ENCODE peak calls at places on chromosomes 1 and 21, in four cellular contexts. K is sigmoid colon, O is transverse colon, H is A549. X is an unnamed sample.

GRCh38 chr1:47837046-47837830 is 159.9 kb downstream of the TRABD2B start:
- DNase-seq in K (no peak), H (no peak), O (no peak), X (peak)

GRCh38 chr1:218259800-218260199 is 25.3 kb upstream of the RRP15 start:
- DNase-seq in K (no peak), H (peak), O (no peak), X (no peak)

GRCh38 chr1:30103708-30104107 is 619.7 kb downstream of the MATN1 start:
- DNase-seq in O (no peak), K (no peak), H (no peak), X (no peak)

GRCh38 chr1:64623750-64624445 is 121.0 kb upstream of the RAVER2 start:
- DNase-seq in O (no peak), H (peak), K (no peak), X (no peak)

GRCh38 chr1:32334864-32335618 is 992 bp downstream of the MARCKSL1 start:
- DNase-seq in H (peak), K (peak), O (peak), X (peak)

GRCh38 chr1:154240294-154240831 is 19.6 kb downstream of the UBAP2L start:
- DNase-seq in K (no peak), O (no peak), H (no peak), X (no peak)

GRCh38 chr1:24914226-24915069 is 15.6 kb downstream of the RUNX3 start:
- DNase-seq in O (peak), H (no peak), K (no peak), X (no peak)

GRCh38 chr1:16614361-16615252 is 1.2 kb upstream of the NBPF1 start:
- DNase-seq in H (no peak), O (peak), K (peak), X (no peak)

GRCh38 chr1:237171564-237172485 is 129.8 kb downstream of the RYR2 start:
- DNase-seq in H (no peak), K (no peak), O (no peak), X (no peak)

GRCh38 chr1:224988042-224988441 is 58.6 kb downstream of the DNAH14 start:
- DNase-seq in K (no peak), O (no peak), H (no peak), X (no peak)

GRCh38 chr21:22609802-22610201 is 1611.6 kb downstream of the NCAM2 start:
- DNase-seq in H (no peak), O (no peak), K (no peak), X (no peak)

GRCh38 chr1:14648931-14649860 is 50.7 kb downstream of the KAZN start:
- DNase-seq in K (no peak), H (no peak), O (no peak), X (no peak)

GRCh38 chr1:30009720-30010119 is 713.7 kb downstream of the MATN1 start:
- DNase-seq in O (no peak), H (no peak), K (no peak), X (no peak)

GRCh38 chr1:12464627-12465056 is 153.4 kb downstream of the DHRS3 start:
- DNase-seq in O (no peak), K (peak), H (no peak), X (no peak)

GRCh38 chr1:12461764-12462163 is 156.2 kb downstream of the DHRS3 start:
- DNase-seq in K (no peak), O (no peak), H (no peak), X (no peak)

GRCh38 chr1:12460911-12461621 is 156.9 kb downstream of the DHRS3 start:
- DNase-seq in K (peak), O (peak), H (no peak), X (peak)

GRCh38 chr1:12464028-12464427 is 154.0 kb downstream of the DHRS3 start:
- DNase-seq in K (peak), O (no peak), H (no peak), X (no peak)

DNA sequence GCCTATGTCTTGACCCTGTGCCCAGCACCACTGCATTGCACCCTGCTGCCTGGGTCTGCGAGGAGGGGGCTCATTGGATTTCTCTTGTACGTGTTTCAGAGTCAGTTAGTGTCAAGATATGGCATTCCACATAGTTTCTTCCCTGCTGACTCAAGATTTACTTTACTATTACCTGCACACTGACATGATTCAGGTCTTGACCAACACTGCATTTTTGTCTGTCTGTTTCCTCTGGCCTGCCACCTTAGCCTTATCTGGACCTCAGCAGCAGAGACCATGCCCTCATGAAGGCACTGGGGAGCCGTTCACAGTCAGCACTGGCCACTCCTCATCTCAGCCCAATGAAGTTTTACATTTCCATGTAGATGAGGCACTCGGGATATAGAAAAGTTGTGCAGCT is 155.4 kb downstream of the DHRS3 start:
- DNase-seq in H (no peak), K (no peak), O (no peak), X (no peak)
- H3K27ac ChIP-seq in H (peak), K (peak), O (peak), X (peak)

GRCh38 chr21:38794978-38795377 is 10.8 kb upstream of the ETS2 start:
- DNase-seq in O (no peak), K (no peak), H (no peak), X (no peak)
- TF ChIP-seq CTCF in O (no peak), K (no peak), H (no peak), X (no peak)

GRCh38 chr1:229862017-229862774 is 204.8 kb upstream of the GALNT2 start:
- DNase-seq in K (no peak), H (no peak), O (no peak), X (no peak)
- H3K27ac ChIP-seq in K (peak), H (no peak), O (peak), X (peak)

DNA sequence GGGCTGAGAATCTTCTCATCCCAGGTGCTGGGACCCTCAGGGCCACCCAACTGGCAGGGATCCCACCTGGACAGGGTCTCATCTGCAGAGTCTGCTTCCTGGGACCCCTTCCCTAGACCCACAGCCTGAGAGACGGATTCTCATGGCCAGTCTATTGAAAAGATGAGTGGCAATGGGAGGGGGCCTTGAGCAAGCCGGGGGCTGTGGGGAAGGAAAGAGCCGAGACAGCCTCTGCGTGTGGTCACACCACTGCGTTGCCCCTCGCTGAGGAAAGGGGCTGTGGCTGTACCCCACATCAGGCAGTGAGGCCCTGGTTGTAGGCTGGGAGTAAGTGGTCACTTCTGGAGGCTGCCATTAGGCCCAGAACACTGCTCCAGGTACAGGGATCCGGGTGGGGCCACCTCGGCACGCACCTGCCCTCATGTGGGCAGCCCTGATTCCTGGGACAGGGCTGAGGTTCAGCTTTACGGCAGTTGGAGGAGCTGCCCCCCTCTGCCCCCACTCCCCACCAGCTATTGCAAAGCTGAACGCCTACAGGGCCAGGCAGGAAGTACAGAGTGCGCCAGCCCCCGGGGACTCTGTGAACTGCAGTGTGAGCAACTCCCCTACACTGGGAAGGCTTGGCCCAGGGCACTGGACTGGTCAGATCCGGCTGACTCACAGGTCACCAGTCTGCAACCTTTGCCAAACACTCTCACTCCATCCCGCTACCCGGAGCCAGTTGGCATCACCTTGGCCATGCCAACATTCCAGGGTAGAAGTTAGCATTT is 106.9 kb downstream of the RIPK4 start:
- DNase-seq in O (no peak), K (no peak), H (peak), X (no peak)
- TF ChIP-seq CTCF in O (no peak), K (no peak), H (no peak), X (no peak)

GRCh38 chr1:180862305-180862704 is 50.4 kb upstream of the KIAA1614 start:
- DNase-seq in H (no peak), O (no peak), K (no peak), X (no peak)
- H3K27ac ChIP-seq in H (no peak), O (no peak), K (no peak), X (peak)

DNA sequence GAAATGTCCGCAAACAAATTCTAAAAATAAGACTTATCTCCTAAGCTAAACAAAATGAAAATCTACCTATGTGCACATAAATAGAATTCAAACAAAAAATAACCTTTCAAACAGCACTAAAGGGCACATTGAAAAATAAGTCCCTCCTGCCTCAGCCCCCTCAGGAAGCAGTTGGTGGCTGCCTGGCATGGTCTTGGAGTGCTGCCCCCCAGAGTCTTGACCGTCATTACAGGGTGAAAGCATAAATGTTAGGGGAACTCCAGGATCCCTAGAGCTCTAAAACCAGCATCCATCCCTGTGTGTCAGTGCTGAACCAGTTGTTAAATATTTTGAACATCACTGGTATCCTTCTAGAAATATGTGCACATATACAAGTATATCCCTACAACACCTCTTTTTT is 6.5 kb upstream of the NPL start:
- DNase-seq in K (no peak), H (no peak), O (no peak), X (no peak)
- TF ChIP-seq CTCF in K (no peak), H (no peak), O (no peak), X (no peak)

DNA sequence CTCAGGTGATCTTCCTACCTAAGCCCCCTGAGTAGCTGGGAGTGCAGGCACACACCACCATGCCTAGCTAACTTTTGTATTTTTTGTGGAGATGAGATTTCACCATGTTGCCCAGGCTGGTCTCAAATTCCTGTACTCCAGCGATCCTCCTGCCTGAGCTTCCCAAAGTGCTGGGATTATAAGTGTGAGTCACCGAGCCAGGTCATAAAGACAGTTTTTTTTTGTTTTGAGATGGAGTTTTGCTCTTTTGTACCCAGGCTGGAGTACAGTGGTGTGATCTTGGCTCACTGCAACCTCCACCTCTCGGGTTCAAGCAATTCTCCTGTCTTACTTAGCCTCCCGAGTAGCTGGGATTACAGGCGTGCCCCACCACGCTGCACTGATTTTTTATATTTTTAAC is 42.1 kb downstream of the KIF1B start:
- DNase-seq in H (no peak), K (no peak), O (peak), X (no peak)
- H3K27ac ChIP-seq in H (no peak), K (peak), O (peak), X (peak)